ENCODE peak calls at places on chromosomes 12 and 14, in eight cellular contexts. Q is brain microvascular endothelial cell; O is activated naive CD4-positive, alpha-beta T cell treated with Interleukin-2 at 50 U/mL for 16 hours; U is D341Med; G is pons; A is iris pigment epithelial cell; Y is retina; F is choroid plexus epithelial cell. L is an unnamed sample.

GRCh38 chr12:53755451-53756290 is 3.9 kb upstream of the CISTR start:
- DNase-seq in Y (peak; percentile 16), A (no peak), F (no peak), G (no peak), U (no peak), Q (no peak), O (no peak), L (no peak)

GRCh38 chr12:89087149-89087834 is 265.0 kb downstream of the DUSP6 start:
- DNase-seq in A (no peak), G (no peak), F (no peak), O (no peak), Y (no peak), Q (no peak), U (no peak), L (no peak)

GRCh38 chr14:57169901-57170300 is 98.8 kb downstream of the EXOC5 start:
- DNase-seq in Y (no peak), Q (no peak), F (no peak), U (no peak), O (no peak), G (no peak), A (no peak), L (no peak)

GRCh38 chr12:99948380-99948779 is 36.4 kb downstream of the ANKS1B start:
- DNase-seq in G (no peak), F (no peak), Y (no peak), Q (no peak), O (no peak), A (no peak), U (no peak), L (no peak)

GRCh38 chr14:49240383-49240782 is 345.8 kb downstream of the RPS29 start:
- DNase-seq in A (no peak), Y (no peak), G (no peak), O (no peak), F (no peak), U (no peak), Q (no peak), L (no peak)

GRCh38 chr12:15534322-15534721 is 212.0 kb downstream of the PTPRO start:
- DNase-seq in Y (no peak), F (peak; percentile 61), Q (no peak), U (no peak), G (peak; percentile 75), A (peak; percentile 67), O (no peak), L (peak; percentile 41)

GRCh38 chr12:83664650-83665049 is 977.9 kb downstream of the TMTC2 start:
- DNase-seq in G (no peak), U (peak; percentile 65), Y (peak; percentile 2), O (no peak), A (no peak), F (no peak), Q (no peak), L (no peak)

GRCh38 chr12:125104978-125105377 is 39.7 kb downstream of the AACS start:
- DNase-seq in F (no peak), Y (no peak), A (no peak), O (no peak), U (no peak), G (no peak), Q (no peak), L (no peak)

GRCh38 chr14:45810152-45810872 is 557.3 kb upstream of the MIS18BP1 start:
- DNase-seq in O (no peak), A (no peak), U (peak; percentile 21), Y (peak; percentile 31), Q (no peak), G (no peak), F (peak; percentile 1), L (no peak)

GRCh38 chr12:57477710-57478681 is 1.7 kb downstream of the ARHGAP9 start:
- DNase-seq in Y (no peak), Q (no peak), U (no peak), F (peak; percentile 31), G (no peak), O (peak; percentile 55), A (peak; percentile 53), L (no peak)